ENCODE peak calls at places on chromosome 17, in nine cellular contexts. L is tibial artery, M is hepatocyte, N is lung, I is heart left ventricle, T is pancreas, F is HepG2, U is neuronal stem cell, B is thoracic aorta. Z is an unnamed sample. For H3K4me1, the result is how much of the 10 kb centered on the place peaks cover.

GRCh38 chr17:70060415-70060814 is 14.6 kb upstream of the KCNJ16 start:
- DNase-seq in T (no peak), B (no peak), L (no peak), I (no peak), U (no peak), F (no peak), N (no peak), M (no peak), Z (no peak)

GRCh38 chr17:5703736-5704135 is 119.4 kb upstream of the NLRP1 start:
- DNase-seq in M (no peak), F (no peak), L (no peak), T (no peak), N (no peak), I (no peak), B (no peak), U (no peak), Z (no peak)

GRCh38 chr17:34230342-34230741 is 24.7 kb upstream of the CCL2 start:
- DNase-seq in N (no peak), I (no peak), T (no peak), M (no peak), L (no peak), B (no peak), F (no peak), U (no peak), Z (no peak)

GRCh38 chr17:6457688-6458190 is 13.5 kb downstream of the PIMREG start:
- DNase-seq in U (no peak), I (no peak), F (peak), M (peak), B (no peak), L (no peak), N (no peak), T (no peak), Z (peak)

GRCh38 chr17:8056232-8056975 is 17.5 kb downstream of the ALOX15B start:
- DNase-seq in L (peak), M (peak), U (no peak), N (peak), T (no peak), F (peak), B (no peak), I (no peak), Z (peak)

GRCh38 chr17:17041018-17041521 is 1.2 kb upstream of the MPRIP start:
- DNase-seq in F (peak), U (no peak), M (peak), T (peak), N (no peak), L (peak), B (no peak), I (peak), Z (peak)

GRCh38 chr17:37273419-37274051 is 102.2 kb upstream of the C17orf78 start:
- DNase-seq in U (no peak), L (no peak), N (no peak), M (peak), F (no peak), B (no peak), I (no peak), T (no peak), Z (peak)

GRCh38 chr17:72273301-72274056 is 152.7 kb downstream of the SOX9 start:
- DNase-seq in T (no peak), I (no peak), N (no peak), U (no peak), L (no peak), F (no peak), B (no peak), M (no peak), Z (no peak)

GRCh38 chr17:17425591-17425990 is 51.2 kb upstream of the MED9 start:
- DNase-seq in B (no peak), U (no peak), N (no peak), I (no peak), M (no peak), T (no peak), F (no peak), L (no peak), Z (no peak)

GRCh38 chr17:4987767-4988083 is 250 bp upstream of the CAMTA2 start:
- DNase-seq in T (no peak), N (no peak), L (no peak), B (no peak), I (no peak), U (no peak), F (no peak), M (no peak), Z (no peak)

GRCh38 chr17:2406903-2407790 is 6.3 kb upstream of the MNT start:
- DNase-seq in I (peak), U (no peak), M (peak), B (peak), N (no peak), L (peak), F (no peak), T (no peak), Z (peak)

GRCh38 chr17:48161127-48161905 is 53.8 kb downstream of the SNX11 start:
- DNase-seq in T (no peak), M (no peak), F (no peak), U (no peak), I (no peak), L (no peak), B (no peak), N (no peak), Z (peak)

GRCh38 chr17:21005367-21005766 is 37.4 kb downstream of the USP22 start:
- DNase-seq in T (no peak), U (no peak), L (no peak), B (no peak), N (no peak), I (no peak), F (no peak), M (no peak), Z (no peak)

GRCh38 chr17:30256756-30257506 is 21.4 kb upstream of the SLC6A4 start:
- DNase-seq in U (no peak), T (no peak), L (no peak), I (no peak), M (no peak), B (no peak), F (no peak), N (no peak), Z (no peak)

GRCh38 chr17:73189417-73190099 is 3.3 kb upstream of the COG1 start:
- DNase-seq in N (no peak), I (no peak), B (no peak), U (peak), L (no peak), T (no peak), F (peak), M (peak), Z (peak)

GRCh38 chr17:31499771-31500554 is 108.5 kb downstream of the RAB11FIP4 start:
- DNase-seq in B (no peak), T (peak), F (peak), U (no peak), I (peak), M (no peak), L (no peak), N (no peak), Z (no peak)

GRCh38 chr17:34071891-34072420 is 183.1 kb upstream of the CCL2 start:
- DNase-seq in B (no peak), U (no peak), T (no peak), L (no peak), I (no peak), M (no peak), N (no peak), F (no peak), Z (no peak)

GRCh38 chr17:50219939-50220465 is 18.6 kb upstream of the COL1A1 start:
- DNase-seq in F (peak), L (no peak), I (no peak), T (no peak), N (no peak), B (no peak), U (no peak), M (peak), Z (no peak)
- H3K4me1 ChIP-seq in F (under half), L (under half), I (under half), T (under half), N (under half), B (under half), U (under half), M (under half), Z (under half)

GRCh38 chr17:80962356-80963329 is 29.0 kb upstream of the CHMP6 start:
- DNase-seq in N (no peak), I (no peak), U (no peak), M (no peak), B (no peak), F (no peak), L (no peak), T (no peak), Z (no peak)

GRCh38 chr17:80961516-80961915 is 30.1 kb upstream of the CHMP6 start:
- DNase-seq in F (no peak), T (no peak), N (no peak), U (no peak), B (no peak), M (no peak), L (no peak), I (no peak), Z (no peak)

GRCh38 chr17:80960797-80961452 is 30.7 kb upstream of the CHMP6 start:
- DNase-seq in L (no peak), N (no peak), I (no peak), F (no peak), M (no peak), B (no peak), T (no peak), U (no peak), Z (no peak)

GRCh38 chr17:80960037-80960796 is 31.4 kb upstream of the CHMP6 start:
- DNase-seq in L (no peak), F (no peak), B (no peak), M (no peak), N (no peak), T (no peak), U (no peak), I (no peak), Z (no peak)

DNA sequence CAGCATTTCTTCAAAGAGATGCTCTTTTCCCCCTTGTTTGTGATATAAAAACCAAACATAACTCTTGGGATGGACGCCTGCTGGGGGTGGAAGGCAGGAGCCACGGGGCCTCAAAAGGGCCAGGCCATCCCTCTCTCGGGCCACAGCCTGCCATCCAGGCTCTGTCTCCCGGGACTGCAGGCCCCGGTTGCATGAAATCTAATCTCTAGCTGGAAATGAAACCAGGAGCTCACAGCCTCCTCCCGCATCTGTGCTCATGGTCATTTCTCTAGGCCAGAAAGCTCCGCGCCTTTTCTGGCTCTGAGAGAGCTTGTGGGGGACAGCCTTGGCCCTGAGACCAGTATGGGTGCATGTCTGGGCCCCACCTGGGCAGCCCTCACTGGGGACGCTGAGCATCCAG is 29.7 kb upstream of the CHMP6 start:
- DNase-seq in N (no peak), T (no peak), F (no peak), M (no peak), L (no peak), I (no peak), U (no peak), B (no peak), Z (no peak)
- H3K27ac ChIP-seq in N (no peak), T (no peak), F (no peak), M (no peak), L (peak), I (no peak), U (no peak), B (peak), Z (no peak)

DNA sequence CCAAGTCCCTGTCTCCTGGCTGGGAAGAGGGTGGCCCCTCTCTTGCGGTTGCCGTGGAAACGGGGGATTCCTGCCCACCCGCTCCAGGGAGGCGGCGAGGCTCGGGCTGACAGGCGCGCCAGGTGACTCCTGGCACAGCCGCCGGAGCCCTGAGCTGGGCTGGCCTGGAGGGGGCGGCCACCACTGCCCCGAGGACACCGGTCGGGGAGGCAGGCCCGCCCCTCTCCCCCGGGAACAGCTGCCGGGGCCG is 71.3 kb downstream of the ABR start:
- DNase-seq in T (no peak), I (peak), B (no peak), U (no peak), N (no peak), L (no peak), F (no peak), M (peak), Z (no peak)
- H3K4me1 ChIP-seq in T (under half), I (half or more), B (half or more), U (under half), N (under half), L (half or more), F (under half), M (under half), Z (under half)

GRCh38 chr17:40093005-40093579 is 7.3 kb downstream of the NR1D1 start:
- DNase-seq in M (no peak), U (no peak), B (no peak), N (no peak), L (no peak), T (no peak), I (peak), F (no peak), Z (no peak)
- H3K27ac ChIP-seq in M (no peak), U (no peak), B (peak), N (no peak), L (peak), T (no peak), I (peak), F (no peak), Z (peak)

GRCh38 chr17:27382025-27382424 is 74.2 kb upstream of the KSR1 start:
- DNase-seq in I (no peak), F (no peak), N (no peak), B (no peak), M (no peak), L (no peak), U (no peak), T (no peak), Z (no peak)

GRCh38 chr17:27378482-27379200 is 77.6 kb upstream of the KSR1 start:
- DNase-seq in T (no peak), I (no peak), N (no peak), B (no peak), F (no peak), L (no peak), U (no peak), M (no peak), Z (peak)

GRCh38 chr17:27380551-27380950 is 75.7 kb upstream of the KSR1 start:
- DNase-seq in B (no peak), M (no peak), F (no peak), I (no peak), N (no peak), L (no peak), T (no peak), U (no peak), Z (no peak)

GRCh38 chr17:27379863-27380533 is 76.2 kb upstream of the KSR1 start:
- DNase-seq in U (peak), I (peak), N (peak), M (peak), B (no peak), T (peak), L (peak), F (no peak), Z (no peak)

GRCh38 chr17:27381007-27381501 is 75.2 kb upstream of the KSR1 start:
- DNase-seq in I (peak), B (no peak), F (peak), L (peak), N (peak), T (peak), U (peak), M (peak), Z (peak)
- H3K4me1 ChIP-seq in I (under half), B (under half), F (under half), L (under half), N (under half), T (under half), U (under half), M (under half), Z (under half)

DNA sequence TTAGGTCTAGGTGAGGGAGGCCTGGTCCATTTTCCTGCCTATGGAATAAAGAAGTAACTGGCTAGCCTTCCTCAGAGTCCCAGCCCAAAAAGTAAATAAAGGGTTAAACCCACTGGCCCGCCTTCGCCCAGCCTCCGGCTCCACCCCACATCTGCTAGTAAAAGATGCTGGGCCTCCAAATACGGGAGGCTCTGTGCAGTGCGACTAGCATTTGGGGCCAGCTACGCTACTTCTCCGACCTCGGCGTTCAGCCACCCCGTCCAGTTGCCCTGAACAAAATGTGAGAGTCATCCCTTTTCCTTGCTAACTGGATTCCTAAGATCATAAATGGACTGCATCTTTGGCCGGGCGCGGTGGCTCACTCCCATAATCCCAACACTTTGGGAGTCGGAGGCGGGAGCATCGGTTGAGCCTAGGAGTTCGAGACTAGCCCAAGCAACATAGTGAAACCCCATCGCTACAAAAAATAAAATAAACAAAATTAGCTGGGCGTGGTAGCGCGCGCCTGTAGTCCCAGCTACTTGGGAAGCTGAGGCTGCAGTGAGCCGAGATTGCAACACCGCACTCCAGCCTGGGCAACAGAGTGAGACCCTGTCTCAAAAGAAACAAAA is 880 bp upstream of the MPP2 start:
- DNase-seq in B (peak), F (no peak), U (peak), L (peak), N (peak), M (peak), I (peak), T (no peak), Z (no peak)
- H3K27ac ChIP-seq in B (peak), F (no peak), U (peak), L (peak), N (no peak), M (peak), I (peak), T (no peak), Z (peak)

DNA sequence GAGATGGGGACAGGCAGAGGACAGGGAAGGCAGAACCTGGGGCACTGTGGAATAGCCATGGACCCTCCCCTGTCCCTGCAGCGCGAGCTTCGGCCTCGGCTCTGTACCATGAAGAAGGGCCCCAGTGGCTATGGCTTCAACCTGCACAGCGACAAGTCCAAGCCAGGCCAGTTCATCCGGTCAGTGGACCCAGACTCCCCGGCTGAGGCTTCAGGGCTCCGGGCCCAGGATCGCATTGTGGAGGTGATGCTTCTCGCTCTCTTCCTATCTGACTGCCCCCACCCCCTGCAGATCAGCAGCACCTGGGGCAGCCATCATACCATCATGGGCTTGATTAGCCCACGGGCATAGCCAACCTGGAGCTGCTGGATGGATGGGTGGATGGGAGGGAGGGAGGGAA is 13.5 kb downstream of the NHERF1 start:
- DNase-seq in U (no peak), L (no peak), N (no peak), I (no peak), F (no peak), B (no peak), T (no peak), M (no peak), Z (no peak)
- H3K4me1 ChIP-seq in U (half or more), L (half or more), N (under half), I (under half), F (half or more), B (under half), T (half or more), M (half or more), Z (under half)

DNA sequence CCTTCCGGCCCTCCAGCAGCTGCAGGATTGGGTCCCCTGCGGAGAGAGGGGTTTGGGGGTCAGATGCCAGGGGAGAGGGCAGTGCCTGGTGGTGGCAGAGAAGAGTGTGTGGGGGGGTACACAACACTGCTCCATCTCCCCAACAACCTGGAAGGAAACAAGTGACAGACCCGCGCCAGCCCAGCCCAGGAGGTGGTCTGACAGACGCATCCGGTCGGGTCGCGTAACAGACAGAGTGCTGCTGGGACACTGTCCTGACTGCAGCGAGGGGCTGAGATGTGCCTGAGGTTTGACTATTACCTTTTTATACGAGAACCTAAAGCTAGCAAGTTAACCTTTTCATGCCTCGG is 16.2 kb downstream of the UNC13D start:
- DNase-seq in N (no peak), B (no peak), F (no peak), L (no peak), T (no peak), I (no peak), M (no peak), U (no peak), Z (no peak)
- H3K27ac ChIP-seq in N (peak), B (peak), F (no peak), L (peak), T (no peak), I (peak), M (no peak), U (no peak), Z (peak)

DNA sequence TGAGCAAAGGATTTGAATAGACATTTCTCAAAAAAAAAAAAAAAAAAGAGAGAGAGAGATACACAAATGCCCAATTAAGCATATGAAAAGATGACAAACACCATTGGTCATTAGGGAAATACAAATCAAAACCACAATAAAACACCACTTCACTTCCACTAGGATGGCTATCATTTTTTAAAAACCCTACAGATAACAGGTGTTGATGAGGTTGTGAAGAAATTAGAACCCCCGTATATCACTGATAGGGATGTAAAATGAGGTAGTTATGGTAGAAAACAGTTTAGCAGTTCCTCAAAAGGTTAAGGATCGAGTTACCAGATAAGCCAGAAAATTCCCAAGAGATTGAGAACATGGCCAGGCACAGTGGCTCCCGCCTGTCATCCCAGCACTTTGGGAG is 2.9 kb downstream of the P2RX5 start:
- DNase-seq in L (no peak), N (no peak), F (no peak), B (no peak), T (no peak), I (no peak), U (no peak), M (no peak), Z (no peak)
- H3K4me1 ChIP-seq in L (under half), N (under half), F (under half), B (under half), T (under half), I (under half), U (under half), M (under half), Z (under half)

GRCh38 chr17:42904110-42904469 is 3.5 kb downstream of the G6PC1 start:
- DNase-seq in B (no peak), U (no peak), L (no peak), T (no peak), M (no peak), N (no peak), F (no peak), I (no peak), Z (peak)
- H3K27ac ChIP-seq in B (no peak), U (no peak), L (no peak), T (no peak), M (no peak), N (no peak), F (no peak), I (no peak), Z (no peak)

Z was measured in small intestine.